ENCODE peak calls at places on chromosomes 4 and X, in eight cellular contexts. I is cardiac muscle cell; O is T-helper 9 cell; T is CD8-positive, alpha-beta memory T cell; J is AG08396; P is globus pallidus; F is islet precursor cell; G is T-helper 17 cell. H is an unnamed sample.

GRCh38 chr4:69830529-69831269 is 29.2 kb downstream of the SULT1E1 start:
- DNase-seq in I (no peak), O (no peak), T (no peak), J (no peak), P (no peak), F (peak; percentile 61), G (no peak), H (peak; percentile 18)

GRCh38 chr4:19993222-19993621 is 258.5 kb upstream of the SLIT2 start:
- DNase-seq in I (no peak), O (no peak), T (no peak), J (no peak), P (no peak), F (no peak), G (no peak), H (no peak)

GRCh38 chr4:54218736-54219135 is 10.4 kb upstream of the PDGFRA start:
- DNase-seq in I (no peak), O (no peak), T (no peak), J (no peak), P (no peak), F (no peak), G (no peak), H (no peak)

GRCh38 chr4:170242471-170242870 is 152.7 kb upstream of the AADAT start:
- DNase-seq in I (no peak), O (no peak), T (no peak), J (no peak), P (no peak), F (no peak), G (no peak), H (no peak)

GRCh38 chr4:97627785-97628184 is 515.5 kb downstream of the STPG2 start:
- DNase-seq in I (no peak), O (no peak), T (no peak), J (no peak), P (no peak), F (no peak), G (no peak), H (no peak)

GRCh38 chr4:110268352-110268751 is 69.9 kb upstream of the ELOVL6 start:
- DNase-seq in I (no peak), O (no peak), T (no peak), J (no peak), P (no peak), F (no peak), G (no peak), H (no peak)

GRCh38 chrX:137565921-137566745 is at the start of gene ZIC3:
- DNase-seq in I (peak; percentile 83), O (no peak), T (no peak), J (peak; percentile 70), P (peak; percentile 66), F (peak; percentile 89), G (no peak), H (no peak)

GRCh38 chr4:18075823-18076433 is 54.4 kb upstream of the LCORL start:
- DNase-seq in I (no peak), O (peak; percentile 10), T (peak; percentile 50), J (no peak), P (no peak), F (no peak), G (no peak), H (no peak)

GRCh38 chr4:153757407-153757806 is 2.4 kb downstream of the RNF175 start:
- DNase-seq in I (no peak), O (no peak), T (no peak), J (no peak), P (no peak), F (peak; percentile 90), G (no peak), H (no peak)

GRCh38 chr4:12911723-12912324 is 572.3 kb downstream of the RAB28 start:
- DNase-seq in I (no peak), O (no peak), T (no peak), J (no peak), P (no peak), F (no peak), G (no peak), H (no peak)

GRCh38 chr4:17232575-17233253 is 279.2 kb downstream of the QDPR start:
- DNase-seq in I (peak; percentile 84), O (no peak), T (no peak), J (peak; percentile 73), P (peak; percentile 61), F (peak; percentile 58), G (no peak), H (no peak)

GRCh38 chrX:15926622-15927021 is 72.0 kb upstream of the AP1S2 start:
- DNase-seq in I (no peak), O (no peak), T (no peak), J (no peak), P (no peak), F (no peak), G (no peak), H (no peak)

GRCh38 chr4:81442479-81443085 is 29.1 kb downstream of the RASGEF1B start:
- DNase-seq in I (no peak), O (no peak), T (no peak), J (no peak), P (no peak), F (no peak), G (no peak), H (no peak)

GRCh38 chr4:77047037-77047436 is 28.8 kb downstream of the CCNI start:
- DNase-seq in I (no peak), O (no peak), T (no peak), J (no peak), P (no peak), F (no peak), G (no peak), H (peak; percentile 3)

GRCh38 chr4:83582289-83582756 is 46.4 kb downstream of the GPAT3 start:
- DNase-seq in I (no peak), O (no peak), T (no peak), J (peak; percentile 20), P (peak; percentile 26), F (no peak), G (no peak), H (no peak)

GRCh38 chr4:15525080-15525479 is 55.4 kb downstream of the CC2D2A start:
- DNase-seq in I (no peak), O (no peak), T (no peak), J (no peak), P (no peak), F (peak; percentile 73), G (no peak), H (peak; percentile 9)

GRCh38 chr4:14787894-14788293 is 214.4 kb upstream of the CPEB2 start:
- DNase-seq in I (no peak), O (no peak), T (no peak), J (no peak), P (no peak), F (peak; percentile 60), G (no peak), H (no peak)

GRCh38 chr4:144646523-144647094 is 653 bp downstream of the HHIP start:
- DNase-seq in I (peak; percentile 39), O (no peak), T (no peak), J (peak; percentile 32), P (peak; percentile 73), F (peak; percentile 73), G (no peak), H (no peak)